ENCODE peak calls at places on chromosomes 13 and 19, in seven cellular contexts. One of them, this sample, is unnamed.

GRCh38 chr13:85186646-85187045 is 612.6 kb downstream of the SLITRK6 start:
- DNase-seq in mammary epithelial cell: no peak
- DNase-seq in mucosa of descending colon: no peak
- DNase-seq in breast epithelium: no peak
- DNase-seq in uterus: no peak
- DNase-seq in fibroblast of lung: no peak
- DNase-seq in heart left ventricle: no peak
- DNase-seq in this sample: no peak

GRCh38 chr19:29953352-29954247 is 11.6 kb downstream of the URI1 start:
- DNase-seq in mammary epithelial cell: no peak
- DNase-seq in mucosa of descending colon: no peak
- DNase-seq in breast epithelium: no peak
- DNase-seq in uterus: no peak
- DNase-seq in fibroblast of lung: no peak
- DNase-seq in heart left ventricle: no peak
- DNase-seq in this sample: no peak

GRCh38 chr19:45637890-45638667 is 1.1 kb downstream of the EML2 start:
- DNase-seq in mammary epithelial cell: peak; percentile 80
- DNase-seq in mucosa of descending colon: peak; percentile 68
- DNase-seq in breast epithelium: no peak
- DNase-seq in uterus: no peak
- DNase-seq in fibroblast of lung: peak; percentile 65
- DNase-seq in heart left ventricle: no peak
- DNase-seq in this sample: no peak

GRCh38 chr13:70043685-70044084 is 63.9 kb upstream of the ATXN8OS start:
- DNase-seq in mammary epithelial cell: peak; percentile 11
- DNase-seq in mucosa of descending colon: no peak
- DNase-seq in breast epithelium: no peak
- DNase-seq in uterus: no peak
- DNase-seq in fibroblast of lung: peak; percentile 30
- DNase-seq in heart left ventricle: no peak
- DNase-seq in this sample: no peak

GRCh38 chr13:109671919-109672318 is 114.5 kb downstream of the IRS2 start:
- DNase-seq in mammary epithelial cell: no peak
- DNase-seq in mucosa of descending colon: no peak
- DNase-seq in breast epithelium: no peak
- DNase-seq in uterus: no peak
- DNase-seq in fibroblast of lung: no peak
- DNase-seq in heart left ventricle: no peak
- DNase-seq in this sample: no peak

GRCh38 chr13:51926528-51926885 is 64.7 kb downstream of the CCDC70 start:
- DNase-seq in mammary epithelial cell: no peak
- DNase-seq in mucosa of descending colon: no peak
- DNase-seq in breast epithelium: no peak
- DNase-seq in uterus: no peak
- DNase-seq in fibroblast of lung: no peak
- DNase-seq in heart left ventricle: no peak
- DNase-seq in this sample: no peak

GRCh38 chr13:77056382-77056781 is 29.4 kb upstream of the FBXL3 start:
- DNase-seq in mammary epithelial cell: no peak
- DNase-seq in mucosa of descending colon: no peak
- DNase-seq in breast epithelium: no peak
- DNase-seq in uterus: no peak
- DNase-seq in fibroblast of lung: no peak
- DNase-seq in heart left ventricle: no peak
- DNase-seq in this sample: no peak

GRCh38 chr13:26991508-26992181 is 180.0 kb downstream of the USP12 start:
- DNase-seq in mammary epithelial cell: no peak
- DNase-seq in mucosa of descending colon: no peak
- DNase-seq in breast epithelium: no peak
- DNase-seq in uterus: no peak
- DNase-seq in fibroblast of lung: no peak
- DNase-seq in heart left ventricle: no peak
- DNase-seq in this sample: no peak

GRCh38 chr19:33434886-33435705 is 61.6 kb downstream of the CEBPG start:
- DNase-seq in mammary epithelial cell: no peak
- DNase-seq in mucosa of descending colon: peak; percentile 43
- DNase-seq in breast epithelium: no peak
- DNase-seq in uterus: no peak
- DNase-seq in fibroblast of lung: peak; percentile 40
- DNase-seq in heart left ventricle: no peak
- DNase-seq in this sample: no peak

GRCh38 chr13:86906458-86906857 is 764.7 kb upstream of the SLITRK5 start:
- DNase-seq in mammary epithelial cell: no peak
- DNase-seq in mucosa of descending colon: no peak
- DNase-seq in breast epithelium: no peak
- DNase-seq in uterus: no peak
- DNase-seq in fibroblast of lung: peak; percentile 60
- DNase-seq in heart left ventricle: no peak
- DNase-seq in this sample: no peak

GRCh38 chr19:10408511-10409291 is 5.4 kb upstream of the CDC37 start:
- DNase-seq in mammary epithelial cell: no peak
- DNase-seq in mucosa of descending colon: peak; percentile 83
- DNase-seq in breast epithelium: no peak
- DNase-seq in uterus: no peak
- DNase-seq in fibroblast of lung: no peak
- DNase-seq in heart left ventricle: no peak
- DNase-seq in this sample: peak; percentile 72

GRCh38 chr13:37364024-37364423 is 234.5 kb downstream of the POSTN start:
- DNase-seq in mammary epithelial cell: no peak
- DNase-seq in mucosa of descending colon: no peak
- DNase-seq in breast epithelium: no peak
- DNase-seq in uterus: no peak
- DNase-seq in fibroblast of lung: peak; percentile 45
- DNase-seq in heart left ventricle: no peak
- DNase-seq in this sample: no peak

GRCh38 chr13:37357548-37357947 is 241.0 kb downstream of the POSTN start:
- DNase-seq in mammary epithelial cell: peak; percentile 7
- DNase-seq in mucosa of descending colon: no peak
- DNase-seq in breast epithelium: no peak
- DNase-seq in uterus: no peak
- DNase-seq in fibroblast of lung: peak; percentile 20
- DNase-seq in heart left ventricle: no peak
- DNase-seq in this sample: no peak

GRCh38 chr13:37361608-37362007 is 237.0 kb downstream of the POSTN start:
- DNase-seq in mammary epithelial cell: peak; percentile 25
- DNase-seq in mucosa of descending colon: no peak
- DNase-seq in breast epithelium: no peak
- DNase-seq in uterus: no peak
- DNase-seq in fibroblast of lung: peak; percentile 20
- DNase-seq in heart left ventricle: no peak
- DNase-seq in this sample: no peak

GRCh38 chr13:37365496-37365895 is 233.1 kb downstream of the POSTN start:
- DNase-seq in mammary epithelial cell: no peak
- DNase-seq in mucosa of descending colon: no peak
- DNase-seq in breast epithelium: no peak
- DNase-seq in uterus: no peak
- DNase-seq in fibroblast of lung: no peak
- DNase-seq in heart left ventricle: no peak
- DNase-seq in this sample: no peak

GRCh38 chr13:37360556-37360955 is 238.0 kb downstream of the POSTN start:
- DNase-seq in mammary epithelial cell: no peak
- DNase-seq in mucosa of descending colon: no peak
- DNase-seq in breast epithelium: no peak
- DNase-seq in uterus: no peak
- DNase-seq in fibroblast of lung: peak; percentile 48
- DNase-seq in heart left ventricle: no peak
- DNase-seq in this sample: no peak
- H3K4me3 ChIP-seq in mammary epithelial cell: no peak overlapping the region
- H3K4me3 ChIP-seq in mucosa of descending colon: no peak overlapping the region
- H3K4me3 ChIP-seq in breast epithelium: no peak overlapping the region
- H3K4me3 ChIP-seq in uterus: no peak overlapping the region
- H3K4me3 ChIP-seq in fibroblast of lung: no peak overlapping the region
- H3K4me3 ChIP-seq in heart left ventricle: no peak overlapping the region
- H3K4me3 ChIP-seq in this sample: no peak overlapping the region

GRCh38 chr13:42056146-42056545 is 7.7 kb downstream of the DGKH start:
- DNase-seq in mammary epithelial cell: no peak
- DNase-seq in mucosa of descending colon: no peak
- DNase-seq in breast epithelium: no peak
- DNase-seq in uterus: no peak
- DNase-seq in fibroblast of lung: no peak
- DNase-seq in heart left ventricle: no peak
- DNase-seq in this sample: no peak

GRCh38 chr13:42057918-42058530 is 9.6 kb downstream of the DGKH start:
- DNase-seq in mammary epithelial cell: no peak
- DNase-seq in mucosa of descending colon: no peak
- DNase-seq in breast epithelium: no peak
- DNase-seq in uterus: no peak
- DNase-seq in fibroblast of lung: no peak
- DNase-seq in heart left ventricle: no peak
- DNase-seq in this sample: no peak

GRCh38 chr13:42055500-42056085 is 7.1 kb downstream of the DGKH start:
- DNase-seq in mammary epithelial cell: no peak
- DNase-seq in mucosa of descending colon: no peak
- DNase-seq in breast epithelium: no peak
- DNase-seq in uterus: no peak
- DNase-seq in fibroblast of lung: no peak
- DNase-seq in heart left ventricle: no peak
- DNase-seq in this sample: no peak

GRCh38 chr13:42054798-42055499 is 6.5 kb downstream of the DGKH start:
- DNase-seq in mammary epithelial cell: no peak
- DNase-seq in mucosa of descending colon: no peak
- DNase-seq in breast epithelium: no peak
- DNase-seq in uterus: no peak
- DNase-seq in fibroblast of lung: no peak
- DNase-seq in heart left ventricle: no peak
- DNase-seq in this sample: no peak

GRCh38 chr13:42056585-42056984 is 8.1 kb downstream of the DGKH start:
- DNase-seq in mammary epithelial cell: no peak
- DNase-seq in mucosa of descending colon: no peak
- DNase-seq in breast epithelium: no peak
- DNase-seq in uterus: no peak
- DNase-seq in fibroblast of lung: no peak
- DNase-seq in heart left ventricle: no peak
- DNase-seq in this sample: no peak
- H3K4me3 ChIP-seq in mammary epithelial cell: no peak overlapping the region
- H3K4me3 ChIP-seq in mucosa of descending colon: no peak overlapping the region
- H3K4me3 ChIP-seq in breast epithelium: no peak overlapping the region
- H3K4me3 ChIP-seq in uterus: no peak overlapping the region
- H3K4me3 ChIP-seq in fibroblast of lung: no peak overlapping the region
- H3K4me3 ChIP-seq in heart left ventricle: no peak overlapping the region
- H3K4me3 ChIP-seq in this sample: no peak overlapping the region

DNA sequence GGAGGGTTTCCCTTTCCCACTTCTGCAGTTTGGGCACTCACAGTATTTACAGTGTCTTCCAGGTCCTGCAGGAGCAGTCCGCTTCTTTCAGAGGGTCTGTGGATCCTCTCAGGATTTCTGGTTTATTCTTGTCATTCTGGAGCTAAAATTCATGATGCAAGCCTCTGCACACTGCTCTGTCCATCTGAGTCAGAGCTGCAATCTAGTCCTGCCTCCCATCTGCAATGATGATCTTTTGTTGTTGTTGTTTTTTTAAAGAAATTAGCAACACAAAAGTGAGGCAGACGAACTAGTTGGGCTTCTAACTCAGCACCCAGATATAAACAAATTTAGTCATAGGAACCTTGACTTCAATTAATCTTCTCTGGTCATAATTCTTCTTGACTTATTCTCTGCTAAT is 86.5 kb downstream of the DLEU7 start:
- DNase-seq in mammary epithelial cell: peak; percentile 50
- DNase-seq in mucosa of descending colon: no peak
- DNase-seq in breast epithelium: no peak
- DNase-seq in uterus: no peak
- DNase-seq in fibroblast of lung: no peak
- DNase-seq in heart left ventricle: no peak
- DNase-seq in this sample: no peak
- H3K4me3 ChIP-seq in mammary epithelial cell: no peak overlapping the region
- H3K4me3 ChIP-seq in mucosa of descending colon: no peak overlapping the region
- H3K4me3 ChIP-seq in breast epithelium: no peak overlapping the region
- H3K4me3 ChIP-seq in uterus: no peak overlapping the region
- H3K4me3 ChIP-seq in fibroblast of lung: no peak overlapping the region
- H3K4me3 ChIP-seq in heart left ventricle: no peak overlapping the region
- H3K4me3 ChIP-seq in this sample: no peak overlapping the region

DNA sequence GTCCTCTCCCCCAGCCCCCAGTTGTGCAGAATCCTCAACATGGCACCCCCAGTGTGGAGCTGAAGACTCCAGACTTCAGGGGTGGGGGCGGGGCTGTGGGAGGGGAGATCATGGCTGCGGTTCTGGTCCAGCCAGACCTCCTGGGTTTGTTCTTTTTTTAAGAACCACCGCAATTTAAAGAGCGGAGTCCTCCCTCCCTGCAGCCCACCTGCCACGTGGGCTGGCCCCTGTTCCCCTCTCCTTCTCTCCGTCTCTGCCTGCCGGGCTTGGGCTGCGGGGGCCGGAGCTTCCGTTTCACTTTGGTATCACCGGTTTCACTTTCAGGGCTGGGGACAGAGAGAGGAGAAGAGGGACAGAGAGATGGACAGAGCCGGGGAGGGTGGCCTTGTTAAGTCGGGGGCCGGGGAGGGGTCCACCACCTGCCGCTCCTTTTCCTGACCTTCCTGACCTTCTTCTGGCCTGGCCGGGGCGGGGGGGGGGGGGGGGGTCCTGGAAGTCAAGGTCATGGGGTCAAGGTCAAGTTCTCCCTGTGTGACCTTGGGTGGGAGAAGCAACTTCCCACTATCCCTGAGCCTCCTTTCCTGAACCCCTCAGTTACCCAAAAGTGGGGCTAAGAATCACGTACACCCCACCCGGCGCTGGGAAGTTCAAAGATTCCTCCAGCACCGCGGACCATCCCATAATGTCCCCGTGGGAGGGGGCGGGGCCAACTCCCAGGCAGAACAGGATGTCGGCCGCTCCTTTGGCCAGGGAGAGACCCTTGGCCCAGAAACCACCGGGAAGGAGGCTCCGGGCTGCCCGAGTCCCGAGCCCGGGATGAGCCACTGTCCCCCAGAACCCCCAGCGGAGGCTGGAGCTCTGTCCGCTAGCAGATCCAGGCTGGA is 11.3 kb upstream of the ZBTB7A start:
- DNase-seq in mammary epithelial cell: no peak
- DNase-seq in mucosa of descending colon: peak; percentile 89
- DNase-seq in breast epithelium: peak; percentile 42
- DNase-seq in uterus: peak; percentile 72
- DNase-seq in fibroblast of lung: no peak
- DNase-seq in heart left ventricle: peak; percentile 86
- DNase-seq in this sample: no peak
- H3K4me3 ChIP-seq in mammary epithelial cell: peak overlapping the region; percentile 33
- H3K4me3 ChIP-seq in mucosa of descending colon: no peak overlapping the region
- H3K4me3 ChIP-seq in breast epithelium: peak overlapping the region; percentile 60
- H3K4me3 ChIP-seq in uterus: peak overlapping the region; percentile 61
- H3K4me3 ChIP-seq in fibroblast of lung: peak overlapping the region; percentile 47
- H3K4me3 ChIP-seq in heart left ventricle: peak overlapping the region; percentile 40
- H3K4me3 ChIP-seq in this sample: no peak overlapping the region

DNA sequence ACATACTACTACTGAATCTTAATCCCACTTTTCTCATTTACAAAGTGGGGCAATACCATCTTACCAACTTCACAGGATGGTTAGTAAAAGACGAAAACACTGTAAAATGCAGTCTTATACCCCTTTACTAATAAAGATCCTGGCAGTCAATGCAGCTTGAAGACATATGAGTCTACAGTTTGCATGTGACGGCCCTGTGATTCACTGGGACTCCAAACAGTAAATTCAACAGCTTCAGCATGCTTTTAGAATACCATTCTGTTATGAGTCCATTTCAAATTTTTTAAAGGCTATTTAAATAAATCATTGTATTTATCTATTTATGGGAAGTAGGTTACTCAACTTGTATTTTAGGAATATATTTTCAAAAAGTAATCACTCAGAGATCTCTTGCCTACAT is 629.1 kb downstream of the LIG4 start:
- DNase-seq in mammary epithelial cell: no peak
- DNase-seq in mucosa of descending colon: no peak
- DNase-seq in breast epithelium: no peak
- DNase-seq in uterus: no peak
- DNase-seq in fibroblast of lung: peak; percentile 29
- DNase-seq in heart left ventricle: no peak
- DNase-seq in this sample: no peak
- H3K4me3 ChIP-seq in mammary epithelial cell: no peak overlapping the region
- H3K4me3 ChIP-seq in mucosa of descending colon: no peak overlapping the region
- H3K4me3 ChIP-seq in breast epithelium: no peak overlapping the region
- H3K4me3 ChIP-seq in uterus: no peak overlapping the region
- H3K4me3 ChIP-seq in fibroblast of lung: no peak overlapping the region
- H3K4me3 ChIP-seq in heart left ventricle: no peak overlapping the region
- H3K4me3 ChIP-seq in this sample: no peak overlapping the region

This sample was measured in Jurkat, Clone E6-1.